ENCODE peak calls at places on chromosomes 1 and 21, in five cellular contexts. A is HepG2, I is HCT116, Z is H1, J is GM12878. C is an unnamed sample.

GRCh38 chr1:225427249-225428065 is at the start of gene LBR:
- DNase-seq in A (no peak), I (no peak), Z (no peak), J (no peak), C (no peak)

GRCh38 chr1:228515200-228515834 is 28.1 kb downstream of the RNF187 start:
- DNase-seq in A (peak), I (peak), Z (no peak), J (no peak), C (peak)

GRCh38 chr1:63073530-63074306 is 248.6 kb upstream of the FOXD3 start:
- DNase-seq in A (no peak), I (no peak), Z (no peak), J (no peak), C (no peak)

GRCh38 chr1:152996633-152997385 is 4.7 kb upstream of the SPRR3 start:
- DNase-seq in A (no peak), I (no peak), Z (no peak), J (no peak), C (no peak)

GRCh38 chr1:206575165-206575893 is 36.9 kb downstream of the EIF2D start:
- DNase-seq in A (no peak), I (no peak), Z (no peak), J (no peak), C (no peak)

GRCh38 chr1:86247553-86248279 is 91.1 kb upstream of the COL24A1 start:
- DNase-seq in A (no peak), I (no peak), Z (no peak), J (no peak), C (no peak)

GRCh38 chr1:65658122-65658521 is 134.6 kb upstream of the PDE4B start:
- DNase-seq in A (no peak), I (no peak), Z (no peak), J (no peak), C (no peak)

GRCh38 chr1:28249013-28249870 is 10.1 kb upstream of the SESN2 start:
- DNase-seq in A (no peak), I (peak), Z (no peak), J (no peak), C (peak)

GRCh38 chr1:35660581-35661473 is 19.5 kb upstream of the PSMB2 start:
- DNase-seq in A (no peak), I (no peak), Z (peak), J (no peak), C (peak)

GRCh38 chr1:32215629-32216505 is 6.3 kb downstream of the TMEM234 start:
- DNase-seq in A (peak), I (peak), Z (no peak), J (no peak), C (peak)

GRCh38 chr21:35859677-35860076 is 200.6 kb downstream of the SETD4 start:
- DNase-seq in A (no peak), I (no peak), Z (no peak), J (no peak), C (no peak)

GRCh38 chr1:173122958-173123852 is 72.5 kb upstream of the TNFSF18 start:
- DNase-seq in A (peak), I (no peak), Z (peak), J (no peak), C (peak)
- TF ChIP-seq JUND in A (no peak), I (no peak), Z (no peak), J (no peak), C (no peak)

DNA sequence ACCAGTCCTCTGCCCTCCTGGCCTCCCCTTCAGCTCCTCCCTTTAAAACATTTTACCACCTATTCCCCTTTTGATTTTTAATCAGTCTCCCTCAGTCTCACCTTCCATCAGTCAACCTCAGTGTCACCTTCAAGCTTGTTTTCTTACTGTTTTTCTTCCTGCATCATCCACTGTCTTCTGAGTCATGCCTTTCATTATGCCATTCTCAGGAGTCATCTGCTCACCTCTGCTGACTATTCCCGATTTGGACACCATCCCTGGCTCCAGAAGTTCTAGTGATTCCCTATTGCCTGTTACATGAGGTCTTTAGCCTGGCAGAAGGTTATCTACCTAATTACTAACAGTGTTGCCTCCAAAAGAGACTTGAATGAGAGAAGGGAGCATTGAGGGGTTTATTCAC is 23.9 kb downstream of the NFASC start:
- DNase-seq in A (no peak), I (no peak), Z (no peak), J (no peak), C (no peak)
- TF ChIP-seq JUND in A (no peak), I (no peak), Z (no peak), J (no peak), C (no peak)

GRCh38 chr21:41294548-41295231 is 21.9 kb upstream of the FAM3B start:
- DNase-seq in A (no peak), I (no peak), Z (no peak), J (no peak), C (no peak)

GRCh38 chr21:41290106-41290799 is 26.3 kb upstream of the FAM3B start:
- DNase-seq in A (no peak), I (no peak), Z (no peak), J (no peak), C (no peak)

DNA sequence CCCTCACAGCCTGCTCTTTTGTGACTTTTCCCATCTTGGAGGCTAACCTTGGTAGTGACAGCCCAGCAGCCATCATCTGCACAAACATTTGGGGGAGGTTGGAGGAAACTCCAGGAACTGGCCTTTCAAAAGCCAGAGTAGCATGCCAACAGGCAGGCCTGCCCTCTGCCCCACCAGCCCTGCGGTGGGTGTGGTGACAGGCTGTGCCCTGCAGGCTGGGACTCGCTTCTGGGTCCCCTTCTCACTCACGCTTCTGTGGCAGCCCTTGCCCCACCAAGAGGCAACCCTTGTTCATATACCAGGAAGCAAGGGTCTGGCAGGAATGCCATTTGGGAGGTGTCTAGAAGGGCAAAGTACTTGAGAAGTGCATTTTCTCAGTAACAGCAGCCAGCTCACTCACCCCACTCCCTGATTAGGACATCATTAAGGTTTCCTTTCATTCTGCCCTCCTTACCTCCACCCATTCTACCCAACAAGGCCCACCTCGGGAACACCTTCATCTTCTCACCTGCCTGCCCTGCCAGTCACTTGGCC is 20.8 kb upstream of the FAM3B start:
- DNase-seq in A (no peak), I (no peak), Z (no peak), J (no peak), C (no peak)
- TF ChIP-seq JUND in A (no peak), I (no peak), Z (no peak), J (no peak), C (no peak)

GRCh38 chr21:32065654-32066053 is 192.8 kb downstream of the HUNK start:
- DNase-seq in A (no peak), I (no peak), Z (no peak), J (no peak), C (no peak)
- TF ChIP-seq JUND in A (no peak), I (no peak), Z (no peak), J (no peak), C (no peak)

GRCh38 chr1:95145493-95145892 is 28.3 kb downstream of the TLCD4 start:
- DNase-seq in A (no peak), I (no peak), Z (no peak), J (no peak), C (no peak)
- TF ChIP-seq JUND in A (no peak), I (no peak), Z (no peak), J (no peak), C (no peak)

GRCh38 chr1:239432255-239432654 is 45.9 kb downstream of the CHRM3 start:
- DNase-seq in A (no peak), I (no peak), Z (no peak), J (no peak), C (no peak)
- TF ChIP-seq JUND in A (no peak), I (no peak), Z (no peak), J (no peak), C (no peak)

GRCh38 chr1:18882511-18882910 is 19.8 kb downstream of the ALDH4A1 start:
- DNase-seq in A (no peak), I (no peak), Z (no peak), J (no peak), C (no peak)
- TF ChIP-seq JUND in A (no peak), I (no peak), Z (no peak), J (no peak), C (no peak)

GRCh38 chr1:117127840-117128239 is 6.3 kb upstream of the TRIM45 start:
- DNase-seq in A (no peak), I (no peak), Z (no peak), J (no peak), C (no peak)
- TF ChIP-seq JUND in A (no peak), I (no peak), Z (no peak), J (no peak), C (no peak)

DNA sequence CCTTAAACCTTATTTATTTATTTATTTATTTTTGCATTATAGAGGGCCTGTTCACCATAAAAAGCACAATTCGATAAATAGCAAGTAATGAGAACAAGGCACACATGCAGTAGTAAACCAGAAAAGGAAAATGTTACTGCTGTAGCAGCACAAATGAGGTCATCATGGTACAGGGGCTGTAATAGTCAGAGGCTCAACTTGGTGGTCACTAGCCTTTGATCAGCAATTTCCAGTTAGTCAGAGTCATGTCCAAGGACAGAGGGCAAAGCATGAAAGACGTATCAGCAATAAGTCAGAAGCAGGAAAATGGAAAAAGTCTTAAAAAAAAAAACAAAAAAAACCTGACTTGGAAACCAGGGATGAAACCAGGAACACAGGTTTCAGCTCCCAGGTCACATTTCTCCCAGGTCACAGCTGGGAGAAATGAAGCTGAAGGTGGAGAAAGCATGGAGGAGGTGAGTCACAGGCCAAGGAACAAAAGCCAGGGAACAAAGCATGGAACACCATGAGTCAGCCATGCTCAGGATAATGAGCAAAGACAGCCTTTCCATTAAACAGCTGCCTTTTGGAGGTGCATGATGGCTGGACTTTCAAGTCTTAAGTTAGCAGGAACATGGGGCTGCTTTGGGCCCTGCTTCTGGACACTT is 556.3 kb downstream of the LTN1 start:
- DNase-seq in A (no peak), I (no peak), Z (no peak), J (no peak), C (no peak)
- TF ChIP-seq JUND in A (no peak), I (no peak), Z (no peak), J (no peak), C (no peak)